ENCODE peak calls at places on chromosomes 16 and 17, in ten cellular contexts. R, W, N, Z, X, P, L, E, G and C are unnamed samples.

GRCh38 chr16:4572715-4573114 is 16.6 kb downstream of the C16orf96 start:
- DNase-seq in R (no peak), W (no peak), N (no peak), Z (peak), X (no peak), P (no peak), L (no peak), E (no peak), G (peak), C (no peak)

GRCh38 chr17:21209511-21210175 is 4.3 kb downstream of the TMEM11 start:
- DNase-seq in R (no peak), W (no peak), N (peak), Z (no peak), X (no peak), P (no peak), L (no peak), E (no peak), G (peak), C (peak)

GRCh38 chr17:78573955-78574354 is 3.2 kb downstream of the DNAH17 start:
- DNase-seq in R (no peak), W (no peak), N (no peak), Z (no peak), X (no peak), P (no peak), L (no peak), E (no peak), G (no peak), C (no peak)

GRCh38 chr16:88815901-88816589 is 4.3 kb upstream of the APRT start:
- DNase-seq in R (no peak), W (peak), N (no peak), Z (no peak), X (no peak), P (no peak), L (peak), E (no peak), G (peak), C (peak)

GRCh38 chr17:80826955-80827645 is 164.5 kb upstream of the CHMP6 start:
- DNase-seq in R (peak), W (no peak), N (peak), Z (peak), X (no peak), P (no peak), L (no peak), E (peak), G (peak), C (peak)

GRCh38 chr17:41333098-41333497 is 17.5 kb downstream of the KRT33A start:
- DNase-seq in R (no peak), W (no peak), N (no peak), Z (no peak), X (no peak), P (no peak), L (no peak), E (no peak), G (no peak), C (no peak)

GRCh38 chr16:52535076-52535475 is 11.9 kb downstream of the TOX3 start:
- DNase-seq in R (no peak), W (no peak), N (no peak), Z (no peak), X (no peak), P (no peak), L (no peak), E (no peak), G (no peak), C (no peak)

GRCh38 chr16:70712942-70713341 is 27.1 kb upstream of the MTSS2 start:
- DNase-seq in R (no peak), W (no peak), N (no peak), Z (no peak), X (no peak), P (no peak), L (no peak), E (no peak), G (no peak), C (no peak)

GRCh38 chr17:39863918-39864746 is at the start of gene IKZF3:
- DNase-seq in R (no peak), W (peak), N (peak), Z (peak), X (peak), P (peak), L (peak), E (no peak), G (peak), C (peak)

GRCh38 chr17:79721993-79722671 is 8.6 kb upstream of the ENPP7 start:
- DNase-seq in R (no peak), W (no peak), N (no peak), Z (no peak), X (no peak), P (no peak), L (peak), E (no peak), G (no peak), C (no peak)

GRCh38 chr17:56121661-56122060 is 31.6 kb upstream of the ANKFN1 start:
- DNase-seq in R (no peak), W (no peak), N (no peak), Z (no peak), X (no peak), P (no peak), L (peak), E (no peak), G (no peak), C (no peak)

GRCh38 chr16:78829280-78829679 is 729.8 kb downstream of the WWOX start:
- DNase-seq in R (no peak), W (no peak), N (no peak), Z (no peak), X (no peak), P (no peak), L (no peak), E (no peak), G (no peak), C (no peak)

GRCh38 chr17:700504-701094 is 14.0 kb downstream of the VPS53 start:
- DNase-seq in R (no peak), W (peak), N (no peak), Z (peak), X (no peak), P (no peak), L (peak), E (no peak), G (no peak), C (no peak)

GRCh38 chr16:56203052-56203451 is 11.8 kb downstream of the GNAO1 start:
- DNase-seq in R (peak), W (no peak), N (peak), Z (no peak), X (peak), P (peak), L (peak), E (peak), G (peak), C (peak)

GRCh38 chr16:30875881-30876791 is 17.7 kb downstream of the BCL7C start:
- DNase-seq in R (no peak), W (no peak), N (no peak), Z (no peak), X (no peak), P (no peak), L (peak), E (no peak), G (no peak), C (peak)

GRCh38 chr16:81612351-81613170 is 166.5 kb upstream of the PLCG2 start:
- DNase-seq in R (no peak), W (no peak), N (peak), Z (no peak), X (no peak), P (no peak), L (no peak), E (no peak), G (peak), C (no peak)

GRCh38 chr16:85568519-85568918 is 44.6 kb upstream of the GSE1 start:
- DNase-seq in R (no peak), W (no peak), N (peak), Z (no peak), X (no peak), P (no peak), L (peak), E (no peak), G (no peak), C (no peak)

GRCh38 chr17:59001158-59001814 is 105.4 kb downstream of the TRIM37 start:
- DNase-seq in R (no peak), W (peak), N (no peak), Z (peak), X (peak), P (peak), L (no peak), E (no peak), G (no peak), C (peak)

GRCh38 chr16:72877374-72878028 is 170.4 kb downstream of the ZFHX3 start:
- DNase-seq in R (peak), W (no peak), N (no peak), Z (peak), X (no peak), P (no peak), L (no peak), E (peak), G (no peak), C (no peak)

GRCh38 chr16:87327798-87328495 is 10.8 kb upstream of the C16orf95 start:
- DNase-seq in R (no peak), W (no peak), N (no peak), Z (no peak), X (no peak), P (no peak), L (no peak), E (no peak), G (peak), C (no peak)

GRCh38 chr17:6577686-6578263 is 21.4 kb upstream of the PITPNM3 start:
- DNase-seq in R (no peak), W (no peak), N (no peak), Z (no peak), X (no peak), P (no peak), L (no peak), E (no peak), G (no peak), C (no peak)

GRCh38 chr16:69410285-69410990 is 14.0 kb upstream of the CYB5B start:
- DNase-seq in R (peak), W (no peak), N (no peak), Z (peak), X (no peak), P (no peak), L (no peak), E (peak), G (no peak), C (no peak)

GRCh38 chr17:8109669-8110455 is 8.5 kb downstream of the ALOXE3 start:
- DNase-seq in R (no peak), W (peak), N (peak), Z (peak), X (peak), P (peak), L (peak), E (no peak), G (peak), C (peak)

GRCh38 chr17:45794840-45795239 is 10.7 kb downstream of the CRHR1 start:
- DNase-seq in R (no peak), W (no peak), N (no peak), Z (no peak), X (no peak), P (no peak), L (no peak), E (peak), G (no peak), C (no peak)

GRCh38 chr16:19771796-19772195 is 53.7 kb downstream of the IQCK start:
- DNase-seq in R (no peak), W (no peak), N (no peak), Z (no peak), X (no peak), P (no peak), L (no peak), E (no peak), G (no peak), C (no peak)

GRCh38 chr16:31876955-31877828 is 3.6 kb downstream of the ZNF267 start:
- DNase-seq in R (peak), W (peak), N (no peak), Z (peak), X (no peak), P (peak), L (peak), E (peak), G (no peak), C (no peak)

GRCh38 chr17:1203111-1203966 is 23.6 kb upstream of the ABR start:
- DNase-seq in R (peak), W (peak), N (peak), Z (peak), X (peak), P (peak), L (no peak), E (peak), G (peak), C (peak)

GRCh38 chr17:72392056-72393010 is 271.5 kb downstream of the SOX9 start:
- DNase-seq in R (peak), W (no peak), N (no peak), Z (peak), X (no peak), P (no peak), L (no peak), E (no peak), G (no peak), C (no peak)

GRCh38 chr17:21081967-21082366 is 39.2 kb upstream of the USP22 start:
- DNase-seq in R (no peak), W (no peak), N (no peak), Z (no peak), X (no peak), P (no peak), L (peak), E (no peak), G (no peak), C (no peak)